ENCODE peak calls at places on chromosomes 13 and 19, in six cellular contexts. O is right lobe of liver, U is tibial nerve, X is breast epithelium, J is sigmoid colon, H is heart left ventricle. P is an unnamed sample.

GRCh38 chr19:41696402-41697197 is 8.5 kb upstream of the CEACAM7 start:
- DNase-seq in O (peak; percentile 22), U (no peak), X (no peak), J (peak; percentile 48), H (peak; percentile 10), P (no peak)

GRCh38 chr13:38905861-38906260 is 84.8 kb downstream of the STOML3 start:
- DNase-seq in O (no peak), U (no peak), X (no peak), J (no peak), H (no peak), P (no peak)

GRCh38 chr13:80339841-80340642 is 884 bp downstream of the SPRY2 start:
- DNase-seq in O (peak; percentile 83), U (peak; percentile 36), X (peak; percentile 27), J (peak; percentile 74), H (peak; percentile 83), P (peak; percentile 48)

GRCh38 chr13:36475468-36475867 is 43.2 kb downstream of the CCNA1 start:
- DNase-seq in O (no peak), U (no peak), X (no peak), J (no peak), H (no peak), P (no peak)

GRCh38 chr19:40312533-40312932 is 27.4 kb upstream of the AKT2 start:
- DNase-seq in O (no peak), U (no peak), X (no peak), J (no peak), H (no peak), P (no peak)

GRCh38 chr13:112969692-112970338 is 801 bp downstream of the MCF2L start:
- DNase-seq in O (no peak), U (no peak), X (no peak), J (peak; percentile 17), H (no peak), P (no peak)

GRCh38 chr13:52010890-52011689 is at the start of gene ATP7B:
- DNase-seq in O (peak; percentile 65), U (no peak), X (no peak), J (peak; percentile 68), H (no peak), P (no peak)

GRCh38 chr19:2747349-2747748 is 7.5 kb upstream of the SLC39A3 start:
- DNase-seq in O (no peak), U (no peak), X (no peak), J (no peak), H (no peak), P (no peak)

GRCh38 chr13:104099750-104100149 is 1033.5 kb upstream of the SLC10A2 start:
- DNase-seq in O (no peak), U (no peak), X (no peak), J (no peak), H (no peak), P (no peak)

GRCh38 chr19:3338541-3339181 is 27.7 kb upstream of the NFIC start:
- DNase-seq in O (peak; percentile 70), U (no peak), X (peak; percentile 77), J (peak; percentile 77), H (peak; percentile 66), P (no peak)

GRCh38 chr13:19575230-19575629 is 13.9 kb upstream of the TPTE2 start:
- DNase-seq in O (no peak), U (no peak), X (no peak), J (no peak), H (no peak), P (no peak)

GRCh38 chr13:112907916-112908315 is 61.1 kb upstream of the MCF2L start:
- DNase-seq in O (no peak), U (no peak), X (no peak), J (peak; percentile 34), H (no peak), P (no peak)

GRCh38 chr13:100156786-100157185 is 67.9 kb downstream of the PCCA start:
- DNase-seq in O (no peak), U (no peak), X (no peak), J (no peak), H (no peak), P (no peak)

GRCh38 chr13:114024603-114025431 is 50.9 kb upstream of the C13orf46 start:
- DNase-seq in O (peak; percentile 48), U (no peak), X (no peak), J (no peak), H (peak; percentile 60), P (no peak)

GRCh38 chr19:45469835-45470146 is 2.0 kb downstream of the FOSB start:
- DNase-seq in O (no peak), U (no peak), X (no peak), J (no peak), H (no peak), P (no peak)

GRCh38 chr19:41705393-41706174 is 2.8 kb upstream of the CEACAM5 start:
- DNase-seq in O (peak; percentile 54), U (no peak), X (no peak), J (no peak), H (peak; percentile 56), P (no peak)

GRCh38 chr13:42762917-42763316 is 18.5 kb upstream of the FAM216B start:
- DNase-seq in O (no peak), U (no peak), X (no peak), J (no peak), H (no peak), P (no peak)

GRCh38 chr13:30739646-30740642 is 4.6 kb downstream of the ALOX5AP start:
- DNase-seq in O (no peak), U (no peak), X (no peak), J (no peak), H (no peak), P (no peak)
- TF ChIP-seq POLR2A in O (no peak), U (no peak), X (no peak), J (no peak), H (no peak), P (no peak)

GRCh38 chr19:35702223-35703012 is 1.9 kb upstream of the ZBTB32 start:
- DNase-seq in O (peak; percentile 96), U (peak; percentile 93), X (peak; percentile 96), J (peak; percentile 98), H (peak; percentile 96), P (peak; percentile 96)
- H3K27ac ChIP-seq in O (no peak overlapping the region), U (peak overlapping the region; percentile 26), X (peak overlapping the region; percentile 53), J (no peak overlapping the region), H (no peak overlapping the region), P (peak overlapping the region; percentile 81)

DNA sequence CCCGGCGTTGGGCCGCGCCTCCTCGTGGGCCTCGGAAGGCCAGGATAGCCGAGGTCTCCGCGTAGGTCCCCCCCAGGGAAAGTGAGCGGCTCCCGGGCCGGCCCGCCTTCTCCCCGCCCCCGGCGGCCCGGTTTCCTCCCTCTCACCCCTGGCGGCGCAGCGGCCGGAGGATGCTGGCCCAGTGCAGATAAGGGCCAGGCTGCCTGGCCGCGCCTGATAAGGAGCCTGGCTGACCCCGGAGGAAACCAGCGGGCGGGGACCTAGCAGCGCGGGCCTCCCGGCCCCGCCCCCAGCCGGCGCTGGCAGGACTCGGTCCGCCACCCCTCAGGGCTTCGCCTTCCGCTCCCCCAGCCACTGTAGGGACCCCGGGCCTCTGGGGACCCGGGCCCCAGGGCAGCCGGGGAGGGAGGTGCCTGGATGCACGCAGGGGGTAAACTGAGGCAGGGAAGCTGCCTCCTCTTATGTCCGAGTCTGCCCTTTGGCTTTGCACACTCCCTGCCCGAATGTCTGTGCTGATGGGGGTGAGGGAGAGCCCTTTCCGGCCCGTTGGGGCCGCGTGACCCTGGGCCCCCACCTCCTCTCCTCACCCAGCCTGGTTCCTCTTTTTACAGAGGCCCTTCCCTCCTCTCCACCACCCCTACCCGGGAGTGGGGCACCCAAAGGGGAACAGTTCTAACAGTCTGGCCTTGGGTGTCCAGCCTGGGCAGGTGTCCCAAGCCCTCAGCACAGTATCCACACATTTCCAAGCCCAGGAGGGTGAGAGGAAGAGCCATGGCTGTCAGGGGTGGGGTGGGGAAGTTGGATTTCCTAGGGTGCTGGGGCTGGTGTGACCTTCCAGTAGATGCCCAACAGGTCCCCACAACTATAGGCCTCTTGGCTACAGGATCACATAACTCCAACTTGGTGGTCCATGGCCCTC is at the start of gene LYL1:
- DNase-seq in O (peak; percentile 89), U (peak; percentile 43), X (no peak), J (peak; percentile 83), H (peak; percentile 95), P (peak; percentile 53)
- TF ChIP-seq POLR2A in O (peak; percentile 18), U (no peak), X (no peak), J (no peak), H (no peak), P (no peak)

GRCh38 chr19:53962887-53963435 is at the start of gene CACNG8:
- DNase-seq in O (peak; percentile 40), U (no peak), X (no peak), J (no peak), H (no peak), P (no peak)

GRCh38 chr19:53969366-53969765 is 6.6 kb downstream of the CACNG8 start:
- DNase-seq in O (peak; percentile 19), U (no peak), X (no peak), J (no peak), H (no peak), P (no peak)

GRCh38 chr19:53965091-53965490 is 2.4 kb downstream of the CACNG8 start:
- DNase-seq in O (peak; percentile 15), U (no peak), X (no peak), J (no peak), H (no peak), P (no peak)

GRCh38 chr19:53971608-53972007 is 8.9 kb downstream of the CACNG8 start:
- DNase-seq in O (peak; percentile 16), U (no peak), X (no peak), J (no peak), H (no peak), P (no peak)

DNA sequence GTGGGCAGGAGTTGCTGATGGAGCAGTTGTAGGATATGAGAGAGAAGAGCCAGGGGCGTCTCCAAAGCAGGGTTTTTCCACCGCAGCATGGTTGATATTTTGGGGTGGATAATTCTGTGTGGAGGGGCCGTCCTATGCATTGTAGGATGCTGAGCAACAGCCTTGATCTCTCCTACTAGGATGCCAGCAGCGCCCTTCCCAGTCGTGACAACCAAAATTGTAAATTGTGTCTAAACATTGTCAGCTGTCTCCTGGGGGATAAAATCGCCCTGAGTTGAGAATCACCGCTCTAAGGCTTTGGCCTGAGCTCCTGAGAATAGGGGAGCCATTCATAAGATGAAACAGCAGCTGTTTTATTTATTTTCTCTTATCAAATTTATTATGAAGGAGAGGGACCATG is 4.2 kb downstream of the CACNG8 start:
- DNase-seq in O (peak; percentile 12), U (no peak), X (no peak), J (no peak), H (no peak), P (no peak)
- H3K27ac ChIP-seq in O (no peak overlapping the region), U (no peak overlapping the region), X (no peak overlapping the region), J (no peak overlapping the region), H (no peak overlapping the region), P (no peak overlapping the region)

GRCh38 chr19:6773323-6773931 is 919 bp downstream of the VAV1 start:
- DNase-seq in O (peak; percentile 70), U (no peak), X (no peak), J (no peak), H (peak; percentile 74), P (no peak)
- TF ChIP-seq POLR2A in O (no peak), U (no peak), X (no peak), J (no peak), H (no peak), P (no peak)

GRCh38 chr19:14237011-14237941 is 31.3 kb upstream of the ADGRL1 start:
- DNase-seq in O (no peak), U (no peak), X (no peak), J (no peak), H (no peak), P (no peak)
- H3K27ac ChIP-seq in O (no peak overlapping the region), U (no peak overlapping the region), X (no peak overlapping the region), J (no peak overlapping the region), H (no peak overlapping the region), P (no peak overlapping the region)

GRCh38 chr19:13104848-13105646 is 2.4 kb upstream of the LYL1 start:
- DNase-seq in O (no peak), U (no peak), X (no peak), J (no peak), H (no peak), P (no peak)
- TF ChIP-seq POLR2A in O (no peak), U (no peak), X (no peak), J (no peak), H (no peak), P (no peak)